ENCODE peak calls at places on chromosomes 13 and 19, in four cellular contexts. One of them, this sample, is unnamed.

GRCh38 chr19:18507727-18508440 is 14.0 kb downstream of the ELL start:
- DNase-seq in AG09319: no peak
- DNase-seq in CD8-positive, alpha-beta memory T cell: no peak
- DNase-seq in dorsolateral prefrontal cortex: no peak
- DNase-seq in this sample: no peak

GRCh38 chr13:79637086-79637763 is 156.3 kb downstream of the NDFIP2 start:
- DNase-seq in CD8-positive, alpha-beta memory T cell: no peak
- DNase-seq in AG09319: no peak
- DNase-seq in dorsolateral prefrontal cortex: no peak
- DNase-seq in this sample: no peak

GRCh38 chr13:113458218-113459065 is 5.2 kb upstream of the ADPRHL1 start:
- DNase-seq in CD8-positive, alpha-beta memory T cell: no peak
- DNase-seq in AG09319: no peak
- DNase-seq in dorsolateral prefrontal cortex: no peak
- DNase-seq in this sample: no peak

GRCh38 chr19:48560095-48560530 is 8.1 kb downstream of the SULT2B1 start:
- DNase-seq in dorsolateral prefrontal cortex: no peak
- DNase-seq in AG09319: no peak
- DNase-seq in CD8-positive, alpha-beta memory T cell: no peak
- DNase-seq in this sample: no peak

GRCh38 chr19:20038358-20039202 is 725 bp downstream of the ZNF682 start:
- DNase-seq in AG09319: no peak
- DNase-seq in dorsolateral prefrontal cortex: no peak
- DNase-seq in CD8-positive, alpha-beta memory T cell: no peak
- DNase-seq in this sample: no peak

GRCh38 chr19:11373166-11373884 is 1.1 kb upstream of the SWSAP1 start:
- DNase-seq in dorsolateral prefrontal cortex: peak; percentile 80
- DNase-seq in CD8-positive, alpha-beta memory T cell: no peak
- DNase-seq in AG09319: no peak
- DNase-seq in this sample: no peak

GRCh38 chr13:51557875-51558604 is 26.2 kb upstream of the WDFY2 start:
- DNase-seq in CD8-positive, alpha-beta memory T cell: no peak
- DNase-seq in AG09319: peak; percentile 34
- DNase-seq in dorsolateral prefrontal cortex: no peak
- DNase-seq in this sample: no peak

GRCh38 chr13:97429681-97430081 is 4.3 kb upstream of the RAP2A start:
- DNase-seq in CD8-positive, alpha-beta memory T cell: no peak
- DNase-seq in dorsolateral prefrontal cortex: no peak
- DNase-seq in AG09319: no peak
- DNase-seq in this sample: no peak

GRCh38 chr19:6417713-6418561 is 6.7 kb downstream of the KHSRP start:
- DNase-seq in AG09319: no peak
- DNase-seq in dorsolateral prefrontal cortex: peak; percentile 78
- DNase-seq in CD8-positive, alpha-beta memory T cell: no peak
- DNase-seq in this sample: no peak

GRCh38 chr13:36212789-36213188 is 1.6 kb downstream of the SOHLH2 start:
- DNase-seq in AG09319: no peak
- DNase-seq in dorsolateral prefrontal cortex: no peak
- DNase-seq in CD8-positive, alpha-beta memory T cell: no peak
- DNase-seq in this sample: no peak

GRCh38 chr19:17061205-17061604 is 14.0 kb downstream of the HAUS8 start:
- DNase-seq in dorsolateral prefrontal cortex: no peak
- DNase-seq in CD8-positive, alpha-beta memory T cell: no peak
- DNase-seq in AG09319: no peak
- DNase-seq in this sample: no peak

GRCh38 chr13:51003642-51004041 is 94.1 kb downstream of the RNASEH2B start:
- DNase-seq in dorsolateral prefrontal cortex: no peak
- DNase-seq in CD8-positive, alpha-beta memory T cell: no peak
- DNase-seq in AG09319: no peak
- DNase-seq in this sample: no peak

GRCh38 chr19:42062381-42062780 is 7.6 kb downstream of the GRIK5 start:
- DNase-seq in AG09319: no peak
- DNase-seq in dorsolateral prefrontal cortex: no peak
- DNase-seq in CD8-positive, alpha-beta memory T cell: no peak
- DNase-seq in this sample: no peak

GRCh38 chr19:18101268-18101667 is 3.7 kb downstream of the MAST3 start:
- DNase-seq in CD8-positive, alpha-beta memory T cell: no peak
- DNase-seq in dorsolateral prefrontal cortex: no peak
- DNase-seq in AG09319: no peak
- DNase-seq in this sample: no peak

GRCh38 chr13:112587767-112588489 is at the start of gene TUBGCP3:
- DNase-seq in CD8-positive, alpha-beta memory T cell: peak; percentile 71
- DNase-seq in AG09319: peak; percentile 44
- DNase-seq in dorsolateral prefrontal cortex: peak; percentile 91
- DNase-seq in this sample: peak; percentile 69

GRCh38 chr13:38998739-38999138 is 8.1 kb upstream of the STOML3 start:
- DNase-seq in AG09319: no peak
- DNase-seq in CD8-positive, alpha-beta memory T cell: no peak
- DNase-seq in dorsolateral prefrontal cortex: no peak
- DNase-seq in this sample: no peak

GRCh38 chr19:50046649-50047503 is 21.1 kb downstream of the ZNF473 start:
- DNase-seq in dorsolateral prefrontal cortex: peak; percentile 77
- DNase-seq in AG09319: no peak
- DNase-seq in CD8-positive, alpha-beta memory T cell: peak; percentile 31
- DNase-seq in this sample: peak; percentile 33

GRCh38 chr13:85588359-85588758 is 210.9 kb downstream of the SLITRK6 start:
- DNase-seq in dorsolateral prefrontal cortex: no peak
- DNase-seq in AG09319: no peak
- DNase-seq in CD8-positive, alpha-beta memory T cell: no peak
- DNase-seq in this sample: no peak

GRCh38 chr19:8518536-8518935 is 4.6 kb upstream of the ZNF414 start:
- DNase-seq in AG09319: no peak
- DNase-seq in CD8-positive, alpha-beta memory T cell: no peak
- DNase-seq in dorsolateral prefrontal cortex: no peak
- DNase-seq in this sample: no peak

GRCh38 chr19:40433391-40434216 is 7.8 kb upstream of the SERTAD1 start:
- DNase-seq in dorsolateral prefrontal cortex: peak; percentile 84
- DNase-seq in CD8-positive, alpha-beta memory T cell: peak; percentile 37
- DNase-seq in AG09319: peak; percentile 85
- DNase-seq in this sample: peak; percentile 43

GRCh38 chr19:49255674-49256073 is 69.3 kb downstream of the SLC6A16 start:
- DNase-seq in dorsolateral prefrontal cortex: no peak
- DNase-seq in AG09319: no peak
- DNase-seq in CD8-positive, alpha-beta memory T cell: no peak
- DNase-seq in this sample: no peak

GRCh38 chr13:94416454-94417080 is 62.9 kb downstream of the DCT start:
- DNase-seq in AG09319: no peak
- DNase-seq in dorsolateral prefrontal cortex: no peak
- DNase-seq in CD8-positive, alpha-beta memory T cell: no peak
- DNase-seq in this sample: no peak

GRCh38 chr19:16927883-16928282 is 39.1 kb downstream of the F2RL3 start:
- DNase-seq in CD8-positive, alpha-beta memory T cell: no peak
- DNase-seq in AG09319: no peak
- DNase-seq in dorsolateral prefrontal cortex: no peak
- DNase-seq in this sample: no peak

GRCh38 chr19:33405491-33406461 is 32.3 kb downstream of the CEBPG start:
- DNase-seq in CD8-positive, alpha-beta memory T cell: no peak
- DNase-seq in AG09319: no peak
- DNase-seq in dorsolateral prefrontal cortex: peak; percentile 59
- DNase-seq in this sample: no peak

GRCh38 chr13:91017031-91017668 is 330.3 kb upstream of the MIR17HG start:
- DNase-seq in CD8-positive, alpha-beta memory T cell: no peak
- DNase-seq in AG09319: no peak
- DNase-seq in dorsolateral prefrontal cortex: peak; percentile 44
- DNase-seq in this sample: no peak

GRCh38 chr19:5929179-5929578 is 15.1 kb downstream of the CAPS start:
- DNase-seq in CD8-positive, alpha-beta memory T cell: no peak
- DNase-seq in dorsolateral prefrontal cortex: no peak
- DNase-seq in AG09319: no peak
- DNase-seq in this sample: no peak

GRCh38 chr13:79874396-79875360 is 393.7 kb downstream of the NDFIP2 start:
- DNase-seq in CD8-positive, alpha-beta memory T cell: no peak
- DNase-seq in AG09319: no peak
- DNase-seq in dorsolateral prefrontal cortex: no peak
- DNase-seq in this sample: no peak

GRCh38 chr19:12913871-12914690 is 5.0 kb downstream of the SYCE2 start:
- DNase-seq in AG09319: no peak
- DNase-seq in dorsolateral prefrontal cortex: no peak
- DNase-seq in CD8-positive, alpha-beta memory T cell: peak; percentile 44
- DNase-seq in this sample: peak; percentile 44

GRCh38 chr19:18264956-18265610 is 9.2 kb downstream of the IQCN start:
- DNase-seq in dorsolateral prefrontal cortex: no peak
- DNase-seq in AG09319: no peak
- DNase-seq in CD8-positive, alpha-beta memory T cell: no peak
- DNase-seq in this sample: no peak

GRCh38 chr19:6440905-6441304 is 7.3 kb upstream of the SLC25A41 start:
- DNase-seq in AG09319: no peak
- DNase-seq in CD8-positive, alpha-beta memory T cell: no peak
- DNase-seq in dorsolateral prefrontal cortex: no peak
- DNase-seq in this sample: no peak

GRCh38 chr13:30422056-30422914 is at the start of gene UBE2L5:
- DNase-seq in AG09319: no peak
- DNase-seq in dorsolateral prefrontal cortex: peak; percentile 84
- DNase-seq in CD8-positive, alpha-beta memory T cell: peak; percentile 75
- DNase-seq in this sample: peak; percentile 31